ENCODE peak calls at places on chromosomes 12 and 14, in four cellular contexts. E is aorta, Q is fibroblast of lung, N is pancreas. I is an unnamed sample. For H3K4me1 and H3K9me3, the result is how much of the 10 kb centered on the place peaks cover.

GRCh38 chr14:39350866-39351265 is 81.4 kb downstream of the FBXO33 start:
- DNase-seq in E (no peak), Q (no peak), N (no peak), I (no peak)

GRCh38 chr12:96343347-96343954 is 56.8 kb downstream of the CDK17 start:
- DNase-seq in E (no peak), Q (no peak), N (no peak), I (no peak)

GRCh38 chr12:1913377-1914115 is 4.9 kb downstream of the CACNA2D4 start:
- DNase-seq in E (peak), Q (no peak), N (no peak), I (no peak)

GRCh38 chr12:74285773-74286172 is 251.9 kb upstream of the ATXN7L3B start:
- DNase-seq in E (no peak), Q (no peak), N (no peak), I (no peak)

GRCh38 chr14:32620303-32620702 is 291.2 kb downstream of the AKAP6 start:
- DNase-seq in E (no peak), Q (no peak), N (no peak), I (no peak)

GRCh38 chr12:106064622-106065021 is 74.1 kb downstream of the NUAK1 start:
- DNase-seq in E (no peak), Q (no peak), N (no peak), I (no peak)

GRCh38 chr12:108850854-108851573 is 6.4 kb downstream of the SSH1 start:
- DNase-seq in E (peak), Q (peak), N (no peak), I (no peak)

GRCh38 chr12:31518680-31519227 is 72.2 kb downstream of the DENND5B start:
- DNase-seq in E (no peak), Q (peak), N (no peak), I (no peak)

GRCh38 chr12:22046968-22047390 is 961 bp downstream of the CMAS start:
- DNase-seq in E (no peak), Q (no peak), N (no peak), I (no peak)

GRCh38 chr12:101570022-101570421 is 24.7 kb upstream of the MYBPC1 start:
- DNase-seq in E (no peak), Q (peak), N (peak), I (no peak)

GRCh38 chr12:6478406-6478805 is 7.9 kb upstream of the VAMP1 start:
- DNase-seq in E (no peak), Q (no peak), N (no peak), I (no peak)

DNA sequence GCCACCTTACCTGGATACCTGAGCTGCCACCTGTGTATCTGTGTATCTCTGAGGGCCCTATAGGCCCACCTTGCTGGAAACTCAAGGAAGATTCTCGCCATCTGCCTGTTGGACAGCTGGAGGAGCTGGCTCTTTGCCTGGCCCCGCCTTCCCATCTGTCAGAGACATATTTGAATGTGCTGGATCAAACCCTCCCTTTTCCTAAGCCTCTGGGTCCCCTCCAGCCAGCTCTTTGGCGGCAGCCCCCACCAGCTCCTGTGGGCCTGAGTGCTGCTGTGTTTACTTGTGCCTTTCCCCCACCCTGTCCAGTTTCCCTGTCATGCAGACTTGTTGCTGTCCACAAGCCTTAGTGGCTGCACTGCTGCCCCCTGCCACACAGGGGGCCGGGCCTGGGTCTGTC is 55.9 kb upstream of the SRSF5 start:
- DNase-seq in E (peak), Q (peak), N (peak), I (no peak)
- H3K4me1 ChIP-seq in E (under half), Q (under half), N (under half), I (under half)

DNA sequence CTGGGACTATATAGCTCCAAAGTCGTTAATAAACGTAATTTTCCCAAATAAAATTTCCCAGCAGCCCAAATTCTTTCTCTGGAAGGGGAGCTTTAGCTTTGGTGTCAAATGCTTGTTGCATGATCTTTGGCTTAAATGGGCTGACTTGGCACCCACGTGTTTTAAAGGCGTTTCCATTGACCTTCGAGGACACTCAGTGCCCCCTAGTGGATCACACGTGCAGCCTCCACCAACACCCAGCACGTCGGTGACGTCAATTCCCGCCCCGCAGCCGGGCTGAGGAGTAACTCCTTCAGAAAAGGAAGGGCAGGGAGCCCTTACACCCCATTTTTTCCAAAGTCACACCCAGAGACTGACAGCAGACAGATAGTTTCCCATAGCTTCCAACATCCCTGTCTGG is 707.8 kb downstream of the AACS start:
- DNase-seq in E (no peak), Q (no peak), N (peak), I (no peak)
- H3K9me3 ChIP-seq in E (under half), Q (under half), N (under half), I (under half)

GRCh38 chr12:69066420-69067373 is 133.7 kb upstream of the CPM start:
- DNase-seq in E (no peak), Q (no peak), N (no peak), I (no peak)
- H3K4me1 ChIP-seq in E (under half), Q (under half), N (under half), I (under half)

DNA sequence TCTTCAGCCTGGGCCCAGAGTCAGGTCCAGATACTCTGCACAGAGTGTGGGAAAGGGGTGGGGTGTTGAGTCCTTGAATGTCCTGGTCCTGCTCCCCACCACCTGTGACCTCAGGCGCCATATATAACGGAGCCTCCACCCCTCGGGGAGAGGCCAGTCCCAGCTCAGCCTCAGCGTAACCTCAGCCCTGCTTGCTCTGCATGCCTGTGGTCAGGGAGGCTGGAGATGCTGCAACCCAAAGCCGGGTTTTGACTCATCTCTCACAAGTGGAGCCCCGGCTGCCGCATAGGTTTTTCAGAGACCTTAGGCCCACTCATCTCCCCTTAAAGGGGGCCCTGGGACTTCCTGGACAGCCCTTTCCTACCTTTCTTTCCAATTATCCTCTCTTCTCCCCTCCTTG is 1.3 kb downstream of the ITGB7 start:
- DNase-seq in E (peak), Q (peak), N (no peak), I (peak)
- H3K9me3 ChIP-seq in E (under half), Q (under half), N (under half), I (under half)

I was measured in CD8-positive, alpha-beta memory T cell.